ENCODE peak calls at places on chromosomes 12 and 14, in six cellular contexts. S, Z, H, T, X and N are unnamed samples.

GRCh38 chr14:72851660-72852059 is 42.2 kb downstream of the DPF3 start:
- DNase-seq in S (no peak), Z (no peak), H (no peak), T (no peak), X (no peak), N (no peak)

GRCh38 chr12:76032043-76032981 is 736 bp upstream of the PHLDA1 start:
- DNase-seq in S (peak; percentile 15), Z (peak; percentile 70), H (peak; percentile 75), T (no peak), X (peak; percentile 34), N (peak; percentile 21)

GRCh38 chr14:58626441-58626840 is 11.3 kb upstream of the DACT1 start:
- DNase-seq in S (no peak), Z (no peak), H (no peak), T (no peak), X (no peak), N (no peak)

GRCh38 chr12:68890701-68891113 is 42.3 kb downstream of the CPM start:
- DNase-seq in S (no peak), Z (no peak), H (no peak), T (no peak), X (no peak), N (no peak)

GRCh38 chr14:72756967-72757366 is 136.9 kb downstream of the DPF3 start:
- DNase-seq in S (no peak), Z (no peak), H (no peak), T (no peak), X (no peak), N (no peak)

GRCh38 chr14:77014004-77014604 is 14.4 kb downstream of the IRF2BPL start:
- DNase-seq in S (peak; percentile 71), Z (peak; percentile 68), H (no peak), T (no peak), X (no peak), N (no peak)

GRCh38 chr12:52506858-52507715 is 13.1 kb downstream of the KRT5 start:
- DNase-seq in S (peak; percentile 49), Z (peak; percentile 17), H (no peak), T (no peak), X (no peak), N (peak; percentile 22)

GRCh38 chr12:68439368-68440045 is 107.3 kb upstream of the MDM1 start:
- DNase-seq in S (no peak), Z (no peak), H (no peak), T (no peak), X (no peak), N (no peak)

GRCh38 chr12:16474801-16475200 is 127.4 kb downstream of the MGST1 start:
- DNase-seq in S (no peak), Z (no peak), H (no peak), T (no peak), X (no peak), N (no peak)

GRCh38 chr12:118377005-118377890 is 893 bp downstream of the SUDS3 start:
- DNase-seq in S (peak; percentile 23), Z (no peak), H (no peak), T (no peak), X (no peak), N (no peak)

GRCh38 chr12:67919406-67919805 is 69.8 kb upstream of the IFNG-AS1 start:
- DNase-seq in S (no peak), Z (no peak), H (no peak), T (no peak), X (no peak), N (no peak)

GRCh38 chr12:4824415-4824814 is 85.3 kb upstream of the KCNA1 start:
- DNase-seq in S (no peak), Z (no peak), H (no peak), T (no peak), X (no peak), N (no peak)

GRCh38 chr14:100914597-100915021 is 11.1 kb upstream of the RTL1 start:
- DNase-seq in S (no peak), Z (no peak), H (no peak), T (no peak), X (no peak), N (no peak)

GRCh38 chr12:45357547-45358417 is 141.9 kb downstream of the ANO6 start:
- DNase-seq in S (peak; percentile 36), Z (peak; percentile 6), H (no peak), T (no peak), X (no peak), N (no peak)

GRCh38 chr14:100786131-100786530 is 39.8 kb upstream of the MEG3 start:
- DNase-seq in S (no peak), Z (no peak), H (no peak), T (no peak), X (no peak), N (no peak)

GRCh38 chr14:24948261-24948847 is 101.6 kb downstream of the STXBP6 start:
- DNase-seq in S (no peak), Z (no peak), H (no peak), T (no peak), X (no peak), N (no peak)

GRCh38 chr12:83153156-83153555 is 466.4 kb downstream of the TMTC2 start:
- DNase-seq in S (no peak), Z (no peak), H (no peak), T (no peak), X (peak; percentile 3), N (no peak)

GRCh38 chr12:128259556-128260070 is 7.4 kb upstream of the TMEM132C start:
- DNase-seq in S (peak; percentile 52), Z (peak; percentile 24), H (peak; percentile 49), T (peak; percentile 72), X (no peak), N (peak; percentile 7)

GRCh38 chr14:50670196-50670875 is 2.2 kb upstream of the SAV1 start:
- DNase-seq in S (no peak), Z (no peak), H (no peak), T (no peak), X (no peak), N (no peak)

GRCh38 chr12:48349471-48349870 is 1.2 kb downstream of the ZNF641 start:
- DNase-seq in S (no peak), Z (no peak), H (no peak), T (no peak), X (no peak), N (no peak)

GRCh38 chr12:106436183-106436582 is 78.6 kb downstream of the POLR3B start:
- DNase-seq in S (no peak), Z (no peak), H (no peak), T (no peak), X (no peak), N (peak; percentile 2)

GRCh38 chr12:106418970-106419369 is 61.4 kb downstream of the POLR3B start:
- DNase-seq in S (no peak), Z (no peak), H (no peak), T (no peak), X (no peak), N (no peak)

GRCh38 chr14:31992051-31992450 is 85.1 kb upstream of the ARHGAP5 start:
- DNase-seq in S (no peak), Z (no peak), H (no peak), T (no peak), X (no peak), N (no peak)

GRCh38 chr14:24052656-24053547 is 1.1 kb downstream of the CARMIL3 start:
- DNase-seq in S (no peak), Z (no peak), H (no peak), T (no peak), X (no peak), N (no peak)

GRCh38 chr12:114131824-114132223 is 165.7 kb upstream of the RBM19 start:
- DNase-seq in S (no peak), Z (no peak), H (no peak), T (no peak), X (no peak), N (no peak)

GRCh38 chr12:47091009-47091408 is 11.2 kb upstream of the AMIGO2 start:
- DNase-seq in S (no peak), Z (no peak), H (no peak), T (no peak), X (no peak), N (no peak)

GRCh38 chr12:88420460-88420859 is 159.8 kb downstream of the KITLG start:
- DNase-seq in S (no peak), Z (no peak), H (no peak), T (no peak), X (no peak), N (peak; percentile 8)

DNA sequence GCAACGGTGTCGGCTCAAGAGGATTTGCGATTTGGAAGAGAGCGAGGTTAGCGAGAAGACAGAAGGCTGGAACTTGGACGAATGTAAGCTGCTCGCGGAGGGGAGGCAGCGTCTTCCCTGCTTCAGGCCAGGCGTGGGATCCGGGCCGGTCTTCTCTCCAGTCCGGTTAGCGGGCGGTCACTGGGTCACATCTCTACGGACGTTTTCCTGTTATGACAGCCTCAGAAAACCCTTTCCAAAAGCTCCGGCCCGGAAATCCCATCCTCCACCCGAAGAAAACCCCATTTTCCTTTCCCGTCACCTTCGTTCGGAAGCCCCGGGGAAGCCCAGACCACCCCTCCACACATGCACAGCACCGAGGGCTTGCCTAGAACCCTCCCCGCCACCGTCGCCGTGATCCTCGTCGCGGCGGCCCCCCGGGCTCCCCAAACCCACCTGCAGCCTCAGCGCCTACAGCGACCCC is 268 bp downstream of the NDUFB1 start:
- DNase-seq in S (no peak), Z (peak; percentile 4), H (peak; percentile 74), T (no peak), X (no peak), N (peak; percentile 15)
- TF ChIP-seq POLR2AphosphoS5 in S (no peak), Z (peak; percentile 87), H (no peak), T (no peak), X (no peak), N (no peak)

GRCh38 chr12:124168016-124168415 is 126.9 kb upstream of the RFLNA start:
- DNase-seq in S (no peak), Z (no peak), H (no peak), T (no peak), X (no peak), N (no peak)
- TF ChIP-seq GABPA in S (no peak), Z (no peak), H (no peak), T (no peak), X (no peak), N (no peak)

GRCh38 chr12:108779998-108780688 is 48.8 kb upstream of the CORO1C start:
- DNase-seq in S (no peak), Z (no peak), H (no peak), T (no peak), X (no peak), N (no peak)
- TF ChIP-seq POLR2AphosphoS5 in S (no peak), Z (no peak), H (no peak), T (no peak), X (no peak), N (no peak)

GRCh38 chr12:132522586-132523380 is 32.8 kb downstream of the FBRSL1 start:
- DNase-seq in S (no peak), Z (no peak), H (no peak), T (no peak), X (no peak), N (no peak)

GRCh38 chr12:132521726-132522292 is 31.9 kb downstream of the FBRSL1 start:
- DNase-seq in S (no peak), Z (no peak), H (no peak), T (no peak), X (no peak), N (no peak)

GRCh38 chr12:132520421-132521199 is 30.7 kb downstream of the FBRSL1 start:
- DNase-seq in S (no peak), Z (no peak), H (no peak), T (no peak), X (no peak), N (no peak)

GRCh38 chr12:132523576-132524331 is 33.8 kb downstream of the FBRSL1 start:
- DNase-seq in S (peak; percentile 93), Z (peak; percentile 32), H (peak; percentile 79), T (peak; percentile 94), X (no peak), N (peak; percentile 67)

DNA sequence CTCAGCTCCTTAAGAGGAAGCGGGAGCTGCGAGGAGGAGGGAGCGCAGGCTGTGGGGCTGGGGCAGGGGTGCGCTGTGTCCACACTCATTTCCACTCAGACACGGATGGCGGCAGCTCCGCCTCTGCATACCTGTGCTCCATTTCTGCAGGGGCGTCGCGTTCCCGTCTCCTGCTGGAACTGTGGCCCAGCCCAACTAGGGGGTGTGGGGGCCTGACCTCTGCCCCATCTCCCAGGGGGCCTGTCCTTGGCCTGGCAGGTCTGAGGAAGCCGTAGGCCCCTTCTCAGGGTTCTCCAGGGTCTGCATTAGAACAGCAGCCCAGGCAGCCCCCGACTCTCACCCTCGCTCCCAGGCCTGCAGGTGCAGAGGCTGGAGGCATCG is 31.2 kb downstream of the FBRSL1 start:
- DNase-seq in S (no peak), Z (no peak), H (no peak), T (no peak), X (no peak), N (no peak)
- TF ChIP-seq GABPA in S (no peak), Z (no peak), H (no peak), T (no peak), X (no peak), N (no peak)